ENCODE peak calls at places on chromosome 16, in eight cellular contexts. D is A549; V is suprapubic skin; K is tibial nerve; A is coronary artery; S is effector memory CD4-positive, alpha-beta T cell; R is naive thymus-derived CD4-positive, alpha-beta T cell; U is GM06990. I is an unnamed sample.

GRCh38 chr16:27244363-27244755 is 24.2 kb downstream of the NSMCE1 start:
- DNase-seq in R (no peak), A (no peak), U (no peak), V (no peak), S (no peak), D (no peak), K (no peak), I (no peak)

GRCh38 chr16:1519831-1520230 is 13.6 kb upstream of the TMEM204 start:
- DNase-seq in A (no peak), U (no peak), S (no peak), V (no peak), K (no peak), D (no peak), R (no peak), I (no peak)

GRCh38 chr16:14249291-14250032 is 178.3 kb downstream of the MRTFB start:
- DNase-seq in K (peak), V (no peak), S (no peak), A (no peak), U (no peak), R (peak), D (peak), I (peak)

GRCh38 chr16:81401035-81401950 is 43.3 kb upstream of the CMIP start:
- DNase-seq in S (no peak), R (no peak), U (no peak), D (peak), A (no peak), V (peak), K (no peak), I (no peak)

GRCh38 chr16:15509593-15510520 is 75.5 kb downstream of the BMERB1 start:
- DNase-seq in D (no peak), V (no peak), A (no peak), R (no peak), K (no peak), U (no peak), S (no peak), I (peak)

GRCh38 chr16:26982422-26982821 is 84.3 kb upstream of the C16orf82 start:
- DNase-seq in R (no peak), S (no peak), D (no peak), K (no peak), A (no peak), U (no peak), V (no peak), I (no peak)

GRCh38 chr16:1458336-1458976 is 14.1 kb upstream of the CCDC154 start:
- DNase-seq in R (no peak), V (no peak), U (no peak), D (no peak), S (no peak), K (no peak), A (no peak), I (no peak)

GRCh38 chr16:15739940-15740339 is 89.9 kb downstream of the NDE1 start:
- DNase-seq in S (no peak), R (no peak), K (no peak), V (no peak), U (no peak), A (no peak), D (no peak), I (peak)

GRCh38 chr16:57688987-57689771 is 5.4 kb upstream of the DRC7 start:
- DNase-seq in V (no peak), K (no peak), D (no peak), A (peak), S (no peak), U (no peak), R (no peak), I (no peak)

GRCh38 chr16:85891033-85891775 is 7.8 kb upstream of the IRF8 start:
- DNase-seq in V (no peak), R (no peak), K (no peak), S (no peak), U (no peak), A (no peak), D (peak), I (no peak)

GRCh38 chr16:65142276-65142675 is 20.4 kb upstream of the CDH11 start:
- DNase-seq in D (no peak), A (no peak), U (no peak), R (no peak), S (no peak), V (no peak), K (no peak), I (no peak)

GRCh38 chr16:11781773-11782172 is 15.3 kb downstream of the ZC3H7A start:
- DNase-seq in U (peak), S (no peak), V (no peak), R (no peak), A (no peak), K (no peak), D (no peak), I (no peak)

GRCh38 chr16:81779540-81780320 is 639 bp downstream of the PLCG2 start:
- DNase-seq in R (no peak), V (peak), A (no peak), D (peak), S (no peak), U (peak), K (no peak), I (no peak)

GRCh38 chr16:977096-977701 is 4.4 kb upstream of the SOX8 start:
- DNase-seq in D (no peak), A (no peak), S (no peak), R (no peak), V (no peak), K (no peak), U (no peak), I (no peak)

GRCh38 chr16:8878523-8878911 is 3.6 kb upstream of the LITAFD start:
- DNase-seq in V (no peak), U (no peak), A (no peak), D (no peak), K (peak), R (no peak), S (no peak), I (no peak)

GRCh38 chr16:88500255-88500661 is 47.2 kb downstream of the ZFPM1 start:
- DNase-seq in A (no peak), K (no peak), V (no peak), S (no peak), R (no peak), U (no peak), D (no peak), I (no peak)

GRCh38 chr16:65249768-65250167 is 127.9 kb upstream of the CDH11 start:
- DNase-seq in D (no peak), S (no peak), V (peak), U (no peak), R (no peak), K (peak), A (peak), I (no peak)

GRCh38 chr16:31262084-31262483 is 2.3 kb downstream of the ITGAM start:
- DNase-seq in K (no peak), V (no peak), D (no peak), R (no peak), U (no peak), A (no peak), S (no peak), I (no peak)

GRCh38 chr16:31258366-31258765 is 1.4 kb upstream of the ITGAM start:
- DNase-seq in R (no peak), V (no peak), U (no peak), A (no peak), S (no peak), K (no peak), D (no peak), I (no peak)

GRCh38 chr16:31265329-31266245 is 5.8 kb downstream of the ITGAM start:
- DNase-seq in V (no peak), K (no peak), S (peak), R (no peak), A (no peak), U (peak), D (peak), I (no peak)

GRCh38 chr16:31256466-31256865 is 3.3 kb upstream of the ITGAM start:
- DNase-seq in A (no peak), K (no peak), R (no peak), U (no peak), D (no peak), V (no peak), S (no peak), I (no peak)

DNA sequence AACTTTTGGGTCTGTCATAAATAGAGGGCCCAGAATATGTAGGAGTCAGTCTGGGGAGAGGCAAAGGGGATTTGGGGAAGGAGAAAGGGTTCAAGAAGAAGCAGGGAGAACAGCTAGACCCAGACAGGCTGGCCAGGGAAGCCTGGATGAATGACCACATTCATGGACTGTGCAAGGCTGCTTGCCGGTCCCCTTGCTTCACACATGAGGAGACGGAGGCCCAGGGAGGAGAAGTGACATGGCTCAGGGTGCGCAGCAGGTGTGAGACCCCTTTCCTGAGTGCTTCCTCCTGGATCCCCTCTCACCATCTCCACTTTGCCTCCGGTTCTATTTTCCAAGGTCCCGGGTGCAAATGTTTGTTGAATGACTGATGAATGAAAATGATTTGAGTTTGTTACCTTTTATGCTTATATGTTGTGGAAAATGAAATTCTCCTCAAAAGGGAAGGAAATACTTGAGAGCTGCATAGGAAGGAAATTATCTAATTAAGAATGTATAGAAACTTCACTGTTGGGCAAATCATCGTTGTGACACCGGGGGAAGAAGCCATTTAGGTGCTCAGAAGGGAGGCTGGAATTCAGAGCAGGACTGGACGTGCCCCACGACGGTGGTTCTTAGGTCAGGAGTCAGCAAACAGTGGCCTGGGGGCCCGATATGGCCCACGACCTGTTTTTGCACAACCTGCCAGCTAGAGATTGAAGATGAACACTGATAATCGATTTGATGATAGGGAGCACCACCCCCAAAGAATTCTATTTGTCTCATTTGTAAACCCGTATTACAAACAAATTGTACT is 559 bp downstream of the ITGAM start:
- DNase-seq in U (no peak), D (no peak), R (no peak), V (no peak), A (no peak), S (no peak), K (no peak), I (no peak)
- H3K4me3 ChIP-seq in U (peak), D (no peak), R (no peak), V (peak), A (peak), S (no peak), K (peak), I (no peak)

GRCh38 chr16:79139799-79140198 is 460.7 kb downstream of the MAF start:
- DNase-seq in A (no peak), U (no peak), R (no peak), D (no peak), S (no peak), K (no peak), V (no peak), I (no peak)
- H3K4me3 ChIP-seq in A (no peak), U (no peak), R (no peak), D (no peak), S (no peak), K (no peak), V (no peak), I (no peak)

DNA sequence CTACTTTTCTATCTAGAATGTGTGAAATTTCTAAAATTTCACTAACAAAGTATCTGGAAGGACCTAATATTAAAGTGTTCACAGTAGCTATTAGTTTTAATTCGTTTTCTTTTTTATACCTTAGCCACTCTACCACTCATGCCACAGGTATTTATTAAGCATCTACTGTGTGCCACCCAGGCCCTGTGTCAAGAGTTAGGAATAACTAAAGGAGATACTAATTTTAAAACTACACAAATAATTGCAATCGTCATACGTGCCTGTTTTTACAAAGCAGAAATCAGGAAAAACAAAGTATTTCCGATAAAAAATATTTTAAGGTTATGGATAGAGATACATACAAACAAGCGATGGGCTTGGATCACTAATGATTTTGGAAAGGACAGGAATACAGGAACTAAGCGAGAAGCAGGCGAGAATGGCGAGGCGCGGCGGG is 483 bp upstream of the EEF2K start:
- DNase-seq in U (no peak), A (no peak), D (no peak), S (no peak), K (no peak), V (no peak), R (no peak), I (no peak)
- H3K4me3 ChIP-seq in U (peak), A (peak), D (peak), S (peak), K (peak), V (peak), R (peak), I (peak)

DNA sequence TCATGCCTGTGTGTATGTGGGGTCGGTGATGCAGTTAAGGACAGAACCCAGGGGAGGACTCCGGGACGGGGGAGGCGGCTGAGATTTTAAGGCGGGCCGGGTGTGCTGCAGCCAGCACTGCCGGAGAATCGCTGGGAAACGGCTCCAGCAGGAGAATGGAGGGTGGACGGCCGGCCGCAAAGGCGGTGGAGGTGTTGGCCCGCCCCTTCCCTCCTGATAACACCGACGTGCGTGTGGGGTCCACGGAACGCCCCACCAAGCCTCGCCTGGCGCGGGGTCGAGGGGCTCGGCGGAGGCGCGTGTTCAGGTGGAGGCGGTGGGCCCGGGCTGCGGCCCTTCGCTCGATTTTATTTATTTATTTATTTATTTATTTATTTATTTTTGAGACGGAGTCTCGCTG is 633 bp downstream of the ZNF843 start:
- DNase-seq in K (no peak), V (no peak), D (no peak), U (no peak), S (no peak), A (no peak), R (no peak), I (no peak)
- H3K4me3 ChIP-seq in K (peak), V (peak), D (peak), U (no peak), S (no peak), A (peak), R (no peak), I (no peak)

GRCh38 chr16:80253741-80254140 is 287.1 kb upstream of the DYNLRB2 start:
- DNase-seq in U (no peak), S (no peak), D (no peak), K (no peak), R (no peak), A (no peak), V (no peak), I (no peak)
- H3K4me3 ChIP-seq in U (no peak), S (no peak), D (no peak), K (no peak), R (no peak), A (no peak), V (no peak), I (no peak)

I was measured in Jurkat, Clone E6-1.